ENCODE peak calls at places on chromosomes 7 and 10, in ten cellular contexts. One of them, this sample, is unnamed. For H4K20me1, the result is how much of the 10 kb centered on the place peaks cover.

GRCh38 chr7:17963281-17963680 is 23.0 kb upstream of the SNX13 start:
- DNase-seq in IMR-90: peak
- DNase-seq in DND-41: no peak
- DNase-seq in astrocyte: no peak
- DNase-seq in GM23338: no peak
- DNase-seq in K562: no peak
- DNase-seq in HepG2: peak
- DNase-seq in PC-9: no peak
- DNase-seq in mammary epithelial cell: no peak
- DNase-seq in HCT116: no peak
- DNase-seq in this sample: no peak

GRCh38 chr7:13092708-13093005 is 405.2 kb downstream of the ARL4A start:
- DNase-seq in astrocyte: no peak
- DNase-seq in HepG2: no peak
- DNase-seq in mammary epithelial cell: no peak
- DNase-seq in IMR-90: no peak
- DNase-seq in HCT116: no peak
- DNase-seq in DND-41: no peak
- DNase-seq in GM23338: no peak
- DNase-seq in PC-9: no peak
- DNase-seq in K562: no peak
- DNase-seq in this sample: no peak

GRCh38 chr7:1626769-1627168 is 43.3 kb upstream of the ELFN1 start:
- DNase-seq in HepG2: no peak
- DNase-seq in HCT116: no peak
- DNase-seq in IMR-90: no peak
- DNase-seq in DND-41: no peak
- DNase-seq in PC-9: no peak
- DNase-seq in astrocyte: no peak
- DNase-seq in GM23338: no peak
- DNase-seq in mammary epithelial cell: no peak
- DNase-seq in K562: peak
- DNase-seq in this sample: no peak

GRCh38 chr10:78320416-78320815 is 286.8 kb downstream of the RPS24 start:
- DNase-seq in PC-9: no peak
- DNase-seq in HepG2: no peak
- DNase-seq in GM23338: no peak
- DNase-seq in DND-41: no peak
- DNase-seq in astrocyte: no peak
- DNase-seq in HCT116: no peak
- DNase-seq in mammary epithelial cell: no peak
- DNase-seq in K562: no peak
- DNase-seq in IMR-90: no peak
- DNase-seq in this sample: no peak

GRCh38 chr7:105178928-105179541 is 165.0 kb downstream of the KMT2E start:
- DNase-seq in GM23338: no peak
- DNase-seq in IMR-90: no peak
- DNase-seq in HepG2: peak
- DNase-seq in DND-41: no peak
- DNase-seq in K562: no peak
- DNase-seq in PC-9: no peak
- DNase-seq in astrocyte: no peak
- DNase-seq in mammary epithelial cell: no peak
- DNase-seq in HCT116: no peak
- DNase-seq in this sample: no peak

GRCh38 chr10:18767981-18768380 is 108.8 kb downstream of the ARL5B start:
- DNase-seq in PC-9: no peak
- DNase-seq in HepG2: no peak
- DNase-seq in IMR-90: no peak
- DNase-seq in HCT116: no peak
- DNase-seq in DND-41: no peak
- DNase-seq in GM23338: no peak
- DNase-seq in mammary epithelial cell: no peak
- DNase-seq in K562: no peak
- DNase-seq in astrocyte: no peak
- DNase-seq in this sample: no peak

GRCh38 chr10:48614481-48615383 is 9.9 kb upstream of the ARHGAP22 start:
- DNase-seq in PC-9: no peak
- DNase-seq in HepG2: no peak
- DNase-seq in K562: no peak
- DNase-seq in DND-41: no peak
- DNase-seq in GM23338: peak
- DNase-seq in astrocyte: peak
- DNase-seq in IMR-90: peak
- DNase-seq in mammary epithelial cell: peak
- DNase-seq in HCT116: no peak
- DNase-seq in this sample: peak

GRCh38 chr7:149823191-149823630 is 15.0 kb upstream of the ZNF862 start:
- DNase-seq in GM23338: no peak
- DNase-seq in K562: no peak
- DNase-seq in PC-9: no peak
- DNase-seq in HepG2: no peak
- DNase-seq in IMR-90: no peak
- DNase-seq in astrocyte: no peak
- DNase-seq in mammary epithelial cell: no peak
- DNase-seq in HCT116: no peak
- DNase-seq in DND-41: no peak
- DNase-seq in this sample: no peak

GRCh38 chr10:53325073-53325472 is 552.5 kb upstream of the MBL2 start:
- DNase-seq in HCT116: no peak
- DNase-seq in K562: no peak
- DNase-seq in PC-9: no peak
- DNase-seq in IMR-90: peak
- DNase-seq in GM23338: no peak
- DNase-seq in mammary epithelial cell: peak
- DNase-seq in DND-41: no peak
- DNase-seq in astrocyte: peak
- DNase-seq in HepG2: no peak
- DNase-seq in this sample: peak

GRCh38 chr7:70836946-70837345 is 295.0 kb upstream of the GALNT17 start:
- DNase-seq in HCT116: no peak
- DNase-seq in DND-41: no peak
- DNase-seq in K562: no peak
- DNase-seq in astrocyte: no peak
- DNase-seq in GM23338: no peak
- DNase-seq in HepG2: no peak
- DNase-seq in mammary epithelial cell: no peak
- DNase-seq in PC-9: no peak
- DNase-seq in IMR-90: no peak
- DNase-seq in this sample: no peak

GRCh38 chr7:24926623-24927539 is 53.1 kb downstream of the OSBPL3 start:
- DNase-seq in IMR-90: peak
- DNase-seq in K562: no peak
- DNase-seq in DND-41: no peak
- DNase-seq in HCT116: no peak
- DNase-seq in PC-9: no peak
- DNase-seq in HepG2: no peak
- DNase-seq in GM23338: no peak
- DNase-seq in astrocyte: peak
- DNase-seq in mammary epithelial cell: no peak
- DNase-seq in this sample: peak

GRCh38 chr7:20374391-20374790 is 43.7 kb downstream of the ITGB8 start:
- DNase-seq in PC-9: no peak
- DNase-seq in GM23338: no peak
- DNase-seq in DND-41: no peak
- DNase-seq in mammary epithelial cell: no peak
- DNase-seq in HCT116: no peak
- DNase-seq in HepG2: no peak
- DNase-seq in K562: no peak
- DNase-seq in astrocyte: no peak
- DNase-seq in IMR-90: no peak
- DNase-seq in this sample: no peak

GRCh38 chr7:107939472-107940145 is 48.6 kb downstream of the DLD start:
- DNase-seq in astrocyte: peak
- DNase-seq in IMR-90: peak
- DNase-seq in K562: no peak
- DNase-seq in GM23338: no peak
- DNase-seq in mammary epithelial cell: no peak
- DNase-seq in HCT116: no peak
- DNase-seq in DND-41: no peak
- DNase-seq in HepG2: no peak
- DNase-seq in PC-9: no peak
- DNase-seq in this sample: peak

GRCh38 chr10:24639124-24639523 is 84.6 kb downstream of the ARHGAP21 start:
- DNase-seq in HCT116: no peak
- DNase-seq in mammary epithelial cell: no peak
- DNase-seq in astrocyte: no peak
- DNase-seq in DND-41: no peak
- DNase-seq in PC-9: no peak
- DNase-seq in IMR-90: no peak
- DNase-seq in GM23338: no peak
- DNase-seq in HepG2: no peak
- DNase-seq in K562: no peak
- DNase-seq in this sample: no peak

GRCh38 chr7:63028376-63029206 is 970.1 kb upstream of the ZNF722 start:
- DNase-seq in PC-9: no peak
- DNase-seq in HepG2: no peak
- DNase-seq in IMR-90: no peak
- DNase-seq in DND-41: no peak
- DNase-seq in mammary epithelial cell: no peak
- DNase-seq in K562: no peak
- DNase-seq in astrocyte: no peak
- DNase-seq in GM23338: no peak
- DNase-seq in HCT116: no peak
- DNase-seq in this sample: no peak

GRCh38 chr7:120421151-120421651 is 148.2 kb downstream of the KCND2 start:
- DNase-seq in GM23338: no peak
- DNase-seq in IMR-90: no peak
- DNase-seq in HCT116: no peak
- DNase-seq in mammary epithelial cell: no peak
- DNase-seq in DND-41: no peak
- DNase-seq in HepG2: no peak
- DNase-seq in K562: no peak
- DNase-seq in astrocyte: no peak
- DNase-seq in PC-9: no peak
- DNase-seq in this sample: no peak

GRCh38 chr10:125120046-125120710 is 40.2 kb downstream of the CTBP2 start:
- DNase-seq in IMR-90: peak
- DNase-seq in GM23338: no peak
- DNase-seq in mammary epithelial cell: no peak
- DNase-seq in HepG2: no peak
- DNase-seq in K562: no peak
- DNase-seq in HCT116: no peak
- DNase-seq in astrocyte: no peak
- DNase-seq in DND-41: no peak
- DNase-seq in PC-9: no peak
- DNase-seq in this sample: no peak

GRCh38 chr7:92830047-92830446 is 6.3 kb downstream of the CDK6 start:
- DNase-seq in K562: no peak
- DNase-seq in astrocyte: no peak
- DNase-seq in HCT116: no peak
- DNase-seq in PC-9: no peak
- DNase-seq in GM23338: no peak
- DNase-seq in mammary epithelial cell: no peak
- DNase-seq in DND-41: no peak
- DNase-seq in HepG2: no peak
- DNase-seq in IMR-90: no peak
- DNase-seq in this sample: no peak

GRCh38 chr7:129913428-129913827 is 39.3 kb downstream of the UBE2H start:
- DNase-seq in PC-9: no peak
- DNase-seq in astrocyte: no peak
- DNase-seq in mammary epithelial cell: no peak
- DNase-seq in HepG2: no peak
- DNase-seq in GM23338: no peak
- DNase-seq in HCT116: no peak
- DNase-seq in K562: no peak
- DNase-seq in DND-41: no peak
- DNase-seq in IMR-90: no peak
- DNase-seq in this sample: no peak
- H4K20me1 ChIP-seq in PC-9: half or more
- H4K20me1 ChIP-seq in astrocyte: half or more
- H4K20me1 ChIP-seq in mammary epithelial cell: under half
- H4K20me1 ChIP-seq in HepG2: half or more
- H4K20me1 ChIP-seq in GM23338: under half
- H4K20me1 ChIP-seq in HCT116: under half
- H4K20me1 ChIP-seq in K562: under half
- H4K20me1 ChIP-seq in DND-41: under half
- H4K20me1 ChIP-seq in IMR-90: half or more
- H4K20me1 ChIP-seq in this sample: under half

DNA sequence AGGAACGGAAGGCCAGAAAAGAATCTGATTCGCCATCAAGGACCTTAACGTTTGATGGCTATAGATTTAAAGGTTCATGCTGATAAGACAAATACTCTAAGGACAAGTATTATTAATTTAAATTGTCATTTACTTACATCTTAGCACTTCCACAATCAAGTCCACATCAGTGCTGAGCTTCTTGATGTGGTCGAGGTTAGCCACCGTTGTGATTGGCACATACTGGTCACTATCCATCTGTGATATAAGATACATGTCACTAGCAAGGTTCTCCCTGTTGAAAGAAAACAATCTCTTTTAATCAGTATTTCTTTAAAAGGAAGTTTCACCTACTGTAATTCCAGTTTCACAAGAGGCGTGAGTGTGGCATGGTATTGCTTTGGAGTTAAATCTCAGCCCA is 88.7 kb downstream of the LARP4B start:
- DNase-seq in IMR-90: no peak
- DNase-seq in HepG2: no peak
- DNase-seq in GM23338: no peak
- DNase-seq in K562: no peak
- DNase-seq in HCT116: no peak
- DNase-seq in DND-41: no peak
- DNase-seq in mammary epithelial cell: no peak
- DNase-seq in astrocyte: no peak
- DNase-seq in PC-9: no peak
- DNase-seq in this sample: no peak
- H4K20me1 ChIP-seq in IMR-90: under half
- H4K20me1 ChIP-seq in HepG2: under half
- H4K20me1 ChIP-seq in GM23338: under half
- H4K20me1 ChIP-seq in K562: under half
- H4K20me1 ChIP-seq in HCT116: under half
- H4K20me1 ChIP-seq in DND-41: under half
- H4K20me1 ChIP-seq in mammary epithelial cell: under half
- H4K20me1 ChIP-seq in astrocyte: under half
- H4K20me1 ChIP-seq in PC-9: under half
- H4K20me1 ChIP-seq in this sample: under half

GRCh38 chr10:89419548-89419947 is 5.2 kb downstream of the IFIT5 start:
- DNase-seq in HCT116: no peak
- DNase-seq in K562: peak
- DNase-seq in mammary epithelial cell: no peak
- DNase-seq in DND-41: no peak
- DNase-seq in PC-9: no peak
- DNase-seq in GM23338: peak
- DNase-seq in HepG2: no peak
- DNase-seq in astrocyte: no peak
- DNase-seq in IMR-90: peak
- DNase-seq in this sample: no peak
- H4K20me1 ChIP-seq in HCT116: under half
- H4K20me1 ChIP-seq in K562: under half
- H4K20me1 ChIP-seq in mammary epithelial cell: under half
- H4K20me1 ChIP-seq in DND-41: under half
- H4K20me1 ChIP-seq in PC-9: under half
- H4K20me1 ChIP-seq in GM23338: under half
- H4K20me1 ChIP-seq in HepG2: under half
- H4K20me1 ChIP-seq in astrocyte: under half
- H4K20me1 ChIP-seq in IMR-90: under half
- H4K20me1 ChIP-seq in this sample: under half

DNA sequence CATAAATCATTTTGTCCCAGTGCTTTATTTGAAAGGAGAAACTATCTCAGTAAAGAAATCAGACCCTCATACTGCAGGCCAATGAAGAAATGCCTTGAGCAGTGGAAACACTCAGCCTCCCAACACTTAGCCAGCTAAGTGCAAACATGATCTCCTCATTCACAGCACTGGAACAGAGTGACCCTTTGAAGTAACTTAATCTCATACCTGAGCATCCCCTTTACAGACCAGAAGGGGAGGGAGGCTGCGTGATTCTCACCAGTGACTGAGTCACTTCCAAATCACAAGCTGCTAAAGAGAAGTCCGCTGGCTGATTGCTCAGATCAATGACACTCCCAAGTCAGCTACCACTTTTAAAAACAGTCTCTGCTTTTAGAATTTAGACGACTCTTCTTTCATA is 4.5 kb downstream of the CHST15 start:
- DNase-seq in PC-9: no peak
- DNase-seq in HCT116: no peak
- DNase-seq in GM23338: no peak
- DNase-seq in K562: no peak
- DNase-seq in IMR-90: no peak
- DNase-seq in HepG2: no peak
- DNase-seq in DND-41: no peak
- DNase-seq in astrocyte: peak
- DNase-seq in mammary epithelial cell: no peak
- DNase-seq in this sample: peak
- H4K20me1 ChIP-seq in PC-9: half or more
- H4K20me1 ChIP-seq in HCT116: under half
- H4K20me1 ChIP-seq in GM23338: under half
- H4K20me1 ChIP-seq in K562: under half
- H4K20me1 ChIP-seq in IMR-90: under half
- H4K20me1 ChIP-seq in HepG2: half or more
- H4K20me1 ChIP-seq in DND-41: under half
- H4K20me1 ChIP-seq in astrocyte: half or more
- H4K20me1 ChIP-seq in mammary epithelial cell: under half
- H4K20me1 ChIP-seq in this sample: under half